ENCODE peak calls at places on chromosome 5, in six cellular contexts. X is IMR-90, D is tibial nerve, H is ovary, N is H1, U is sigmoid colon. V is an unnamed sample.

GRCh38 chr5:139700711-139701693 is 52.9 kb downstream of the CXXC5 start:
- DNase-seq in U (peak; percentile 64), N (peak; percentile 79), H (no peak), D (no peak), X (no peak), V (no peak)

GRCh38 chr5:122091942-122092600 is 14.0 kb upstream of the LOX start:
- DNase-seq in D (no peak), N (no peak), H (no peak), U (no peak), X (peak; percentile 77), V (no peak)

GRCh38 chr5:43008369-43009158 is 31.6 kb downstream of the ANXA2R start:
- DNase-seq in H (peak; percentile 89), N (peak; percentile 90), U (peak; percentile 91), X (peak; percentile 93), D (peak; percentile 87), V (peak; percentile 90)

GRCh38 chr5:139495644-139496435 is 13.3 kb upstream of the STING1 start:
- DNase-seq in H (no peak), U (no peak), D (no peak), N (no peak), X (peak; percentile 89), V (no peak)

GRCh38 chr5:157463621-157464407 is 3.8 kb downstream of the NIPAL4 start:
- DNase-seq in D (no peak), N (no peak), H (no peak), X (peak; percentile 57), U (no peak), V (peak; percentile 31)

GRCh38 chr5:50958852-50959457 is 292.5 kb downstream of the PARP8 start:
- DNase-seq in X (peak; percentile 30), D (peak; percentile 60), N (no peak), H (no peak), U (no peak), V (no peak)

GRCh38 chr5:76371955-76372319 is 31.1 kb upstream of the IQGAP2 start:
- DNase-seq in U (no peak), H (no peak), D (no peak), N (no peak), X (peak; percentile 20), V (no peak)

GRCh38 chr5:129148-129547 is 37.2 kb downstream of the PLEKHG4B start:
- DNase-seq in N (no peak), D (no peak), H (no peak), X (no peak), U (no peak), V (no peak)

GRCh38 chr5:150057996-150058395 is 28.4 kb downstream of the CSF1R start:
- DNase-seq in H (no peak), N (no peak), U (peak; percentile 10), D (no peak), X (peak; percentile 16), V (no peak)

GRCh38 chr5:134090482-134090881 is 24.0 kb upstream of the TCF7 start:
- DNase-seq in U (no peak), H (no peak), N (no peak), D (no peak), X (no peak), V (no peak)

GRCh38 chr5:27845248-27845647 is 806.9 kb upstream of the CDH9 start:
- DNase-seq in H (no peak), X (no peak), D (no peak), N (no peak), U (no peak), V (no peak)

GRCh38 chr5:56305551-56305950 is 72.4 kb upstream of the ANKRD55 start:
- DNase-seq in D (no peak), X (no peak), H (no peak), U (no peak), N (no peak), V (no peak)

GRCh38 chr5:57539281-57539701 is 56.7 kb upstream of the ACTBL2 start:
- DNase-seq in D (no peak), N (no peak), H (no peak), U (no peak), X (peak; percentile 74), V (no peak)

GRCh38 chr5:74034738-74035137 is 408.7 kb downstream of the ARHGEF28 start:
- DNase-seq in H (no peak), U (no peak), D (no peak), N (no peak), X (peak; percentile 88), V (no peak)

GRCh38 chr5:88140396-88140862 is 128.2 kb downstream of the TMEM161B start:
- DNase-seq in N (peak; percentile 82), H (peak; percentile 58), X (no peak), D (no peak), U (peak; percentile 70), V (no peak)

GRCh38 chr5:73417307-73418035 is 31.1 kb downstream of the FOXD1 start:
- DNase-seq in N (no peak), H (no peak), X (peak; percentile 75), D (no peak), U (no peak), V (no peak)

GRCh38 chr5:172841-173251 is 18.4 kb upstream of the LRRC14B start:
- DNase-seq in U (no peak), N (no peak), D (no peak), H (peak; percentile 36), X (no peak), V (peak; percentile 69)

GRCh38 chr5:94181940-94182339 is 436.5 kb downstream of the KIAA0825 start:
- DNase-seq in N (no peak), H (no peak), U (no peak), X (peak; percentile 24), D (no peak), V (no peak)

DNA sequence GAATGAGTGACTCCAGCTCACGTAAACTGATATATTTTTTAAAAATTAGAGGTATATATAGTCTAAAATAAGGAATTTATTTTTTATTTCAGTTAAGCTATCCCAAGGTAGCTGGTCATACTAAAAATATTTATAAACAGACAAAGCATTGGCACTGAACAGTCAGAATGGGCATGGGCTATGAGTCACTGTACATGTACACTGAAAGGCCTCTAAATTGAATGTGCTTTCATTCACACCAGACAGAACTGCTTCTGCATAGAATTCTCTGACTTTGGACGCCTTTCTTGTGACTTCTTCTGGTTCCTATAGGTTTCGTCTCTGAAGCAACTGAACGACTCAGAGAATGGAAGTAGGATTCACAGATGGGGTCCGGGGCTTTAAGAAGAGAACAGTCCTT is 394.8 kb upstream of the MEF2C start:
- DNase-seq in H (no peak), N (no peak), X (peak; percentile 44), U (no peak), D (no peak), V (no peak)
- H3K4me3 ChIP-seq in H (no peak overlapping the region), N (no peak overlapping the region), X (no peak overlapping the region), U (no peak overlapping the region), D (no peak overlapping the region), V (no peak overlapping the region)

GRCh38 chr5:154648706-154649105 is 106.5 kb upstream of the LARP1 start:
- DNase-seq in X (peak; percentile 34), U (no peak), N (no peak), H (no peak), D (no peak), V (no peak)

GRCh38 chr5:154648229-154648628 is 106.9 kb upstream of the LARP1 start:
- DNase-seq in X (no peak), U (no peak), N (no peak), H (no peak), D (no peak), V (no peak)

GRCh38 chr5:154644745-154645411 is 110.3 kb upstream of the LARP1 start:
- DNase-seq in N (no peak), X (no peak), U (no peak), D (no peak), H (no peak), V (no peak)

GRCh38 chr5:154647760-154648143 is 107.4 kb upstream of the LARP1 start:
- DNase-seq in U (no peak), N (no peak), H (no peak), X (no peak), D (no peak), V (no peak)

GRCh38 chr5:154646841-154647759 is 108.1 kb upstream of the LARP1 start:
- DNase-seq in D (no peak), H (peak; percentile 47), N (peak; percentile 73), X (peak; percentile 12), U (peak; percentile 72), V (no peak)
- TF ChIP-seq POLR2A in D (no peak), H (no peak), N (peak; percentile 58), X (no peak), U (no peak), V (no peak)

DNA sequence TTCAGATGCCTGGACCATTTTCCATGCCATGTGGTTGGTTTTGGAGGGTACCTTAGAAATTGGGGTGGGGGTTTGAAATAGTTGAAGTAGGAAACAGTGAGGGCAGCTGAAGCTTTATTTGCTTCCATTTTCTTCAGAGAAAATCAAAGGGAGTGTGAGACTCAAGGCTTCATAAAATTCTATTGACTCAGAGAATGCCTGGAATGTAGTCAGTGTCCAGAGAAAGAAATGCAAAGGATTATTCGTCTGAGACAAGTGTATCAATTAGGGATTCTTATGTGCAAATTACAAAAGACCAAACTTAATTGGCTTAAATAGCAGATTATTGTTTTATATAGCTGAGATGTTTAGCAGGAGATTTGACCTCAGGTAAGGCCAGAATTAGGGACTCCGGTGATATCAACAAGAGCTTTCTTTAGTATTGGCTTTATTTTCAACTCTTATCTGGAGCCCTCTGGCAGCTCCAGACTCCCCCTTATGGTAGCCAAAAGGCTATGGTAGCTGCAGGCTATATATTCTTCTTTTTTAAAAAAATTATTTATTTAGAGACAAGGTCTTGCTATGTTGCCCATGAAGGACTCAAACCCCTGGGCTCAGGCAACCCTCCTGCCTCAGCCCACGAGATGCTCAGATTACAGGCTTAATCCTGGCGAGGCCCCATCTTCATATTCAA is 38.9 kb downstream of the PTTG1 start:
- DNase-seq in X (no peak), N (no peak), U (no peak), H (no peak), D (no peak), V (no peak)
- TF ChIP-seq CTCF in X (peak; percentile 35), N (no peak), U (no peak), H (no peak), D (no peak), V (no peak)

DNA sequence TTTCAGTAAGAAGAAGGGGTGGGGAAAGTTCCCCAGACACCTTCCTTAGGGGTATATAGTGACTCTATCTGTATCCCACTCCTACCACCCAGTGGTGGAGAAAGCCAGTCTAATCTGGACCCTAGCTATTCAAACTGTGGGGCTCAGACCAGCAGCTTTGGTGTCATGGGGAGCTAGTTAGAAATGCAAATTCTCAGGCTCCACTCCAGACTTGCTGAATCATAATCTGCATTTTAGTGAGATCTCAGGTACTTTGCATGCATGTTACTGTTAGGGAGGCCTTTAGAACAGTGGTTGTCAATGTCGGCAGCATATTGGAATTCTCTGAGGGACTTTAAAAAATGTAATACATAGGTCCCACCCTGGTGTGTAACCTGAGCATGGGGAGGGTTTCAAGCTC is 12.1 kb upstream of the GM2A start:
- DNase-seq in U (no peak), X (no peak), H (no peak), N (no peak), D (no peak), V (no peak)
- H3K4me3 ChIP-seq in U (no peak overlapping the region), X (no peak overlapping the region), H (no peak overlapping the region), N (no peak overlapping the region), D (no peak overlapping the region), V (no peak overlapping the region)

DNA sequence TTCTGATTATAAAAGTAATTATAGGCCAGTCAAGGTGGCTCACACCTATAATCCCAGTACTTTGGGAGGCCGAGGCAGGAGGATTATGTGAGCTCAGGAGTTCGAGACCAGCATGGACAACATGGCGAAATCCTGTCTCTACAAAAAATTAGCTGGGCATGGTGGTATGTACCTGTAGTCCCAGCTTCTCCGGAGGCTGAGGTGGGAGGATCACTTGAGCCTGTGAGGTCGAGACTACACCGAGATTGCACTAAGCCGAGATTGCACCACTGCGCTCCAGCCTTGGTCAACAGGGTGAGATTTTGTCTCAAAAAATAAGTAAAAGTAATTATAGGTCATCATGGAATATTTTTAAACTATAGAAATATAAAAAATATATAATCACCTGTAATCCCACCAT is 18.1 kb downstream of the IRF1 start:
- DNase-seq in N (no peak), H (no peak), D (no peak), U (peak; percentile 39), X (no peak), V (no peak)
- TF ChIP-seq POLR2A in N (no peak), H (no peak), D (no peak), U (no peak), X (no peak), V (no peak)